ENCODE peak calls at places on chromosome 11, in four cellular contexts. K, L, U and J are unnamed samples. For H3K9me3 and H3K4me1, the result is how much of the 10 kb centered on the place peaks cover.

GRCh38 chr11:115420524-115420923 is 83.7 kb downstream of the CADM1 start:
- DNase-seq in K (no peak), L (no peak), U (no peak), J (no peak)

GRCh38 chr11:85947431-85948272 is 92.5 kb downstream of the CCDC83 start:
- DNase-seq in K (peak), L (no peak), U (no peak), J (no peak)

GRCh38 chr11:71281901-71282300 is 29.5 kb upstream of the SHANK2 start:
- DNase-seq in K (no peak), L (no peak), U (no peak), J (peak)

GRCh38 chr11:30960387-30960992 is 374.3 kb upstream of the MPPED2 start:
- DNase-seq in K (peak), L (no peak), U (no peak), J (no peak)

GRCh38 chr11:22792497-22792896 is 37.1 kb downstream of the SVIP start:
- DNase-seq in K (no peak), L (no peak), U (no peak), J (no peak)

GRCh38 chr11:12245549-12245986 is 131.8 kb upstream of the PARVA start:
- DNase-seq in K (peak), L (no peak), U (no peak), J (no peak)

GRCh38 chr11:13051257-13051656 is 42.1 kb downstream of the RASSF10 start:
- DNase-seq in K (no peak), L (no peak), U (no peak), J (no peak)

GRCh38 chr11:94672636-94673035 is 95.5 kb upstream of the AMOTL1 start:
- DNase-seq in K (no peak), L (no peak), U (no peak), J (no peak)

GRCh38 chr11:78560066-78560597 is 14.5 kb downstream of the NARS2 start:
- DNase-seq in K (no peak), L (no peak), U (no peak), J (no peak)

DNA sequence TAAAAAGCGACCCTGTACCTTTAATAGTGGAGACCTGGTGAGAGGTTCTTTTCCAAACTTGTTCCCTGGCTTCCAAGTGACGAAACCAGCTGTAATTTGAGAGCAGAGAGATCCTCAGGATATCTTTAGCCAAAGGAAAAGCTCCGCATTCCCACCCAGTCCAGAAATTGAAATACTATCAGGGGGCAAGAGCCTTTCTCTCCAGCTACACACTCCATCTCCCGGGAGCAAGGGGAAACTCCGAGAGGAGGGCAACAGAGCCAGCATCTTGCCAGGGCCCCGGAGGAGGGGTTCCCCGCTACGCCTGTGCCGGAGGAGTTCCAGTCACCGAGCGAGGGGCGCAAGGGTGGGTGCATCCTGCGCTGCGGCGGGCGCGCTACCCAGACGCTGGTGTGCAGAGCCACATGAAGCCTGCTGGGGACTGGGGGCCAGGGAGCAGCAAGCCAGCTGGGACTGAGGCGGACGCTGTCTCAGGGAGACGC is at the start of gene FIBIN:
- DNase-seq in K (no peak), L (peak), U (no peak), J (no peak)
- TF ChIP-seq CTCF in K (no peak), L (no peak), U (no peak), J (no peak)

DNA sequence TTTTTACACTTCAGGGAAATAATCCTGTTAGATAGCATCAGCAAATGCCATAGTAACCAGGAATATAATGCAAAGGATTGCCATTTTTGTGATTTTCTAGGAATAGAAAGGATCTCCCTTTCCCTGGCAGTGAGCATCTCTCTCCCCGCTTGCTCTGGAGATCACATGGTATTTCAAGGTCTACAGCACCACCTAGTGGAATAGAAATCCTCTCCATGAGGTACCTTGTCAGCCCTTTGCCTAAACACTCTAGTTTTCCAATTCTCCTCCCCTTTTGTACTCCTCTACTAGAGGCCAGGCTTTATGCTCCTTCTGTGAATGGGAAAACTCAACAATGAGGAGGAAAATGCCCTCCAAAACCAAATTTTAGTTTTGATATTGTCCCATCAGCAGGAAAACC is 78.4 kb downstream of the XRRA1 start:
- DNase-seq in K (peak), L (no peak), U (no peak), J (no peak)
- H3K9me3 ChIP-seq in K (under half), L (half or more), U (under half), J (half or more)

GRCh38 chr11:125085301-125086081 is 22.4 kb downstream of the SLC37A2 start:
- DNase-seq in K (no peak), L (no peak), U (no peak), J (peak)
- H3K4me1 ChIP-seq in K (under half), L (under half), U (under half), J (under half)

DNA sequence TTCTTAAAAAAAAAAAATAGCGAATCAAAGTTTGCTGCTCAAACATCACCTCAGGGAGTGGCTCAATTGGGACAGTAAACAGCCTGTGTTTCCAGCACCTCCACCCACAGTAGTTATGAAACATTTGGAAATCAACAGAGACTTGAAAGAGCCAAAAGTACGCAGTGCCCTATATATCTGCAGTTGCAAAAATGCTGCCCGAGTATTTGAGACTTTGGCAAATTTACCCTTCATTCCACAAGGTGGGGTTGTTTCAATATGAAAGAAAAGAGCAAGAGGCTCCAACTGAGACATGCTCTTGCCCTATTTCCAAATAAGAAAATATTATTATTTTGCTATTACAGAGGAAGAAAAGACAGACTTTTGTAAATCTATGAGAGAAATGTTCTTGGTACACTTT is 851.1 kb upstream of the RAG2 start:
- DNase-seq in K (peak), L (no peak), U (no peak), J (no peak)
- TF ChIP-seq CTCF in K (peak), L (no peak), U (no peak), J (no peak)

DNA sequence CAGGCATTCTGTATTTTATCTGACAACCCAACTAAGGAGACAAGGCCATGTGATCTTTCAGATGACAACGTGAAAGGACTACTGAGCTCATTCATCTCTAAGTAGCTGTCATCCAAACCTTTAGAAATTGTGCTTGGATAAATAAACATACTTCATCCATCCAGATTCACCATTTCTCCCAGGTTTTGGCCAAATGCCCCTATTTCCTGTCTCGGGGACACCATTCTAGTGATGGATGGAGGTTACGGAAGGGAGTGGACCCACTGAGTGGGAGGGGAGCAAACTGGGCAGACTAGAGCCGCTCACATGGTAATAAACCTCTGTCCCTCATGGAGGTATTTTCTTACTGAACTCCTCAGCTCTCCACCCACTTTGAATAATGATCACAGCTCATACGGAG is 114.5 kb downstream of the SLC1A2 start:
- DNase-seq in K (no peak), L (no peak), U (no peak), J (no peak)
- H3K9me3 ChIP-seq in K (under half), L (under half), U (under half), J (under half)

GRCh38 chr11:65422104-65422632 is 430 bp upstream of the NEAT1 start:
- DNase-seq in K (peak), L (peak), U (peak), J (peak)
- H3K4me1 ChIP-seq in K (under half), L (under half), U (under half), J (under half)

DNA sequence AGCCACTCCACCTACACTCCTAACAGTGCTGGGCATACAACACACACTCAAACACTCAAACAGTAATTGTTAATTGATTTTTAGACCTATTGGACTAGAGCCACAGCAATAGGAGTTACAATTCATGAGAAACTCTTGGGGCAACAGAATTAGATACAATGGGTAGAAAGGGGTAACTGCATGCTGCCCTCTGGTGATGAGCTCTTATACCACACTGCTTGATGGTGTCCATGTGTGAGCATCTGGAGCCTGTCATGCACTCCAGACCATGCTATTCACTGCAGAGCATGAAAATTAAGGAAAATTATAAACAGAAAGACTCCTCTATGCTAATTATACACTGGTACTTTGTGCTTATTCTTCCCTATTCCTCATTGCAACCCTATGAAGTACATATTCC is 975.5 kb upstream of the CCDC90B start:
- DNase-seq in K (no peak), L (no peak), U (no peak), J (no peak)
- TF ChIP-seq CTCF in K (peak), L (no peak), U (no peak), J (no peak)

DNA sequence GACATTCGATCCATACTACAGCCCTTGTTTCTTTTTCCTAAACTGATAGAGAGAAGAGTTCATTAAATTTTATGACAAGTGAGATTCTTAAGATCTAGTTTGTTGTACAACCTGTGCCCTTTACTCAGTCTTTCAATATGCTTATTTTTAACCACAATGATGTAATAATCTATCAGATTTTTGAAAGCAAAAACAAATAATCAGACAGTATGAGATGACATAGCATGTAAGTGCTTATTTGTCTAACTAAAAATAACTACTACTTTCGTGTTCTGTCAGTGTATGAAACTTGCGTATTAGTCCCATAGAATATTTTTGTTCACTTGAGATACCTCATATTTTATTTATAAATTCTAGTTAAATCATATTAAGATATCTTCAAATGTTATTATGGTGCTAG is 33.2 kb downstream of the RAB39A start:
- DNase-seq in K (no peak), L (no peak), U (no peak), J (no peak)
- H3K9me3 ChIP-seq in K (under half), L (under half), U (under half), J (under half)